ENCODE peak calls at places on chromosomes 6 and 20, in nine cellular contexts. T is substantia nigra; W is GOT3; X is OCI-LY7; V is dorsolateral prefrontal cortex; Y is H54; B is AG08395; G is HEK293T; S is activated CD8-positive, alpha-beta memory T cell treated with anti-CD3 and anti-CD28 coated beads for 24 hours. C is an unnamed sample.

GRCh38 chr6:92777146-92777740 is 642.1 kb downstream of the EPHA7 start:
- DNase-seq in B (no peak), G (peak), S (no peak), W (no peak), Y (no peak), X (peak), V (no peak), T (no peak), C (peak)

GRCh38 chr6:124073021-124073420 is 269.4 kb downstream of the NKAIN2 start:
- DNase-seq in S (no peak), Y (no peak), X (no peak), B (no peak), W (no peak), G (no peak), T (no peak), V (no peak), C (no peak)

GRCh38 chr6:139124887-139125672 is 9.8 kb upstream of the HECA start:
- DNase-seq in W (no peak), V (no peak), S (peak), B (peak), T (no peak), X (peak), Y (peak), G (peak), C (peak)

GRCh38 chr6:21859193-21859735 is 265.7 kb downstream of the SOX4 start:
- DNase-seq in B (no peak), S (no peak), V (no peak), Y (no peak), W (no peak), T (no peak), X (no peak), G (no peak), C (no peak)

GRCh38 chr20:44651507-44652373 is at the start of gene ADA:
- DNase-seq in G (peak), W (no peak), B (peak), T (peak), Y (peak), V (peak), X (peak), S (peak), C (peak)

GRCh38 chr6:13517116-13517515 is 29.7 kb upstream of the GFOD1 start:
- DNase-seq in T (no peak), X (no peak), V (no peak), W (no peak), G (no peak), S (no peak), Y (peak), B (no peak), C (peak)

GRCh38 chr6:32668226-32668747 is 1.8 kb upstream of the HLA-DQB1 start:
- DNase-seq in G (peak), X (peak), V (no peak), W (no peak), S (peak), B (no peak), Y (no peak), T (no peak), C (peak)

GRCh38 chr6:113148576-113148975 is 708.6 kb upstream of the MARCKS start:
- DNase-seq in G (no peak), B (no peak), X (no peak), T (no peak), Y (no peak), W (no peak), V (no peak), S (no peak), C (no peak)

GRCh38 chr6:113522376-113522775 is 334.8 kb upstream of the MARCKS start:
- DNase-seq in B (no peak), W (no peak), Y (no peak), G (no peak), X (no peak), T (no peak), S (no peak), V (no peak), C (peak)

GRCh38 chr6:105301072-105301503 is 101.8 kb downstream of the PREP start:
- DNase-seq in X (no peak), B (peak), S (no peak), W (no peak), T (no peak), V (no peak), G (no peak), Y (no peak), C (peak)

GRCh38 chr6:25395731-25396130 is 116.6 kb downstream of the CARMIL1 start:
- DNase-seq in G (no peak), S (no peak), V (no peak), W (no peak), T (no peak), Y (no peak), B (no peak), X (no peak), C (no peak)

GRCh38 chr6:170026272-170027110 is 264.4 kb downstream of the DLL1 start:
- DNase-seq in S (no peak), W (no peak), B (no peak), V (no peak), T (no peak), X (no peak), G (no peak), Y (no peak), C (no peak)

GRCh38 chr6:119524410-119524809 is 174.8 kb upstream of the MAN1A1 start:
- DNase-seq in T (no peak), W (no peak), S (no peak), V (no peak), X (peak), B (no peak), G (no peak), Y (no peak), C (no peak)

GRCh38 chr6:165846123-165846966 is 183.3 kb upstream of the PDE10A start:
- DNase-seq in V (no peak), G (no peak), B (peak), W (no peak), T (no peak), Y (no peak), S (no peak), X (no peak), C (no peak)

GRCh38 chr6:30518505-30518850 is 29.2 kb downstream of the HLA-E start:
- DNase-seq in W (no peak), B (no peak), X (peak), T (no peak), G (no peak), Y (no peak), S (no peak), V (no peak), C (no peak)

GRCh38 chr20:10673831-10674683 is at the start of gene JAG1:
- DNase-seq in S (peak), G (peak), T (peak), B (peak), X (peak), Y (peak), W (peak), V (peak), C (peak)

GRCh38 chr20:60055740-60056139 is 97.5 kb downstream of the CDH26 start:
- DNase-seq in G (no peak), T (peak), X (no peak), B (no peak), V (peak), Y (no peak), S (peak), W (no peak), C (peak)

GRCh38 chr6:43129434-43130194 is 41.5 kb upstream of the SRF start:
- DNase-seq in T (no peak), Y (peak), W (no peak), X (peak), S (no peak), V (no peak), G (peak), B (peak), C (peak)

GRCh38 chr20:46954490-46955038 is 59.9 kb downstream of the EYA2 start:
- DNase-seq in X (no peak), S (no peak), V (no peak), Y (peak), B (peak), T (no peak), W (peak), G (no peak), C (peak)

GRCh38 chr20:5608104-5608447 is 142.1 kb upstream of the SHLD1 start:
- DNase-seq in W (no peak), G (no peak), S (no peak), B (no peak), T (no peak), X (no peak), Y (no peak), V (no peak), C (no peak)

GRCh38 chr6:92431502-92431901 is 987.9 kb downstream of the EPHA7 start:
- DNase-seq in Y (no peak), T (no peak), B (no peak), W (no peak), X (no peak), V (no peak), S (no peak), G (no peak), C (no peak)

GRCh38 chr6:26217714-26218075 is 130.5 kb downstream of the HFE start:
- DNase-seq in B (no peak), S (no peak), W (no peak), T (no peak), X (no peak), Y (no peak), G (no peak), V (no peak), C (no peak)

GRCh38 chr6:27582928-27583725 is 110.2 kb upstream of the ZNF184 start:
- DNase-seq in V (no peak), W (no peak), T (no peak), B (peak), S (peak), G (peak), X (no peak), Y (peak), C (peak)

GRCh38 chr6:100889351-100889750 is 8.2 kb upstream of the ASCC3 start:
- DNase-seq in V (no peak), X (no peak), Y (no peak), G (no peak), W (no peak), T (no peak), S (no peak), B (no peak), C (no peak)

GRCh38 chr20:37823276-37823980 is 79.5 kb upstream of the VSTM2L start:
- DNase-seq in G (no peak), Y (no peak), X (no peak), T (no peak), V (no peak), W (no peak), S (no peak), B (no peak), C (no peak)

GRCh38 chr6:125191916-125192609 is 38.5 kb downstream of the TPD52L1 start:
- DNase-seq in X (peak), W (no peak), Y (peak), V (peak), G (peak), B (peak), T (no peak), S (peak), C (peak)

GRCh38 chr6:156828280-156828703 is 51.1 kb downstream of the ARID1B start:
- DNase-seq in Y (peak), B (peak), G (no peak), X (no peak), S (no peak), T (no peak), V (no peak), W (no peak), C (peak)

GRCh38 chr20:20755674-20756319 is 43.4 kb upstream of the RALGAPA2 start:
- DNase-seq in T (no peak), G (no peak), X (no peak), B (no peak), S (no peak), V (no peak), Y (no peak), W (no peak), C (no peak)

GRCh38 chr6:7235712-7236311 is 77.2 kb downstream of the SSR1 start:
- DNase-seq in G (no peak), S (no peak), W (no peak), T (no peak), X (no peak), B (no peak), Y (no peak), V (no peak), C (no peak)